ENCODE peak calls at places on chromosomes 4 and X, in five cellular contexts. F is stimulated activated naive B cell treated with anti-CD40 and anti-IgM and Interleukin-4, amounts not matched to agents 10 μg/mL and 1 μg/mL and 100 μg/mL, for 72 hours; D is lower lobe of right lung; T is AG09309; E is hypothalamus. C is an unnamed sample.

GRCh38 chrX:71225661-71226060 is 2.6 kb downstream of the GJB1 start:
- DNase-seq in T (no peak), D (no peak), E (no peak), F (no peak), C (no peak)

GRCh38 chr4:24845884-24846283 is 50.5 kb downstream of the SOD3 start:
- DNase-seq in F (no peak), E (no peak), T (no peak), D (no peak), C (no peak)

GRCh38 chr4:143558823-143559756 is 45.6 kb downstream of the SMARCA5 start:
- DNase-seq in F (peak), D (peak), T (peak), E (peak), C (no peak)

GRCh38 chrX:154378059-154378798 is 866 bp upstream of the EMD start:
- DNase-seq in F (peak), T (no peak), E (peak), D (peak), C (no peak)

GRCh38 chr4:107034091-107034698 is 1.9 kb downstream of the DKK2 start:
- DNase-seq in F (no peak), D (no peak), T (no peak), E (peak), C (no peak)

GRCh38 chrX:119488749-119489148 is 20.5 kb downstream of the SLC25A5 start:
- DNase-seq in E (peak), F (no peak), T (no peak), D (peak), C (no peak)

GRCh38 chr4:137711502-137711901 is 179.2 kb upstream of the PCDH18 start:
- DNase-seq in T (no peak), F (no peak), E (no peak), D (no peak), C (no peak)

GRCh38 chrX:49278081-49278480 is 8.5 kb downstream of the PPP1R3F start:
- DNase-seq in E (no peak), T (no peak), F (no peak), D (no peak), C (no peak)

GRCh38 chr4:175106301-175106700 is 188.1 kb downstream of the ADAM29 start:
- DNase-seq in T (no peak), F (no peak), E (no peak), D (no peak), C (no peak)

GRCh38 chrX:103254171-103254824 is 657 bp downstream of the TCEAL8 start:
- DNase-seq in F (peak), D (peak), E (peak), T (no peak), C (no peak)

GRCh38 chr4:127698789-127699200 is 31.4 kb upstream of the SLC25A31 start:
- DNase-seq in E (no peak), T (peak), F (no peak), D (no peak), C (peak)

C was measured in HS-5.